ENCODE peak calls at places on chromosomes 4 and X, in eight cellular contexts. R is GM23338, Q is G401, L is right lobe of liver, V is Calu3, C is pons, I is fibroblast of lung, N is dermis microvascular lymphatic vessel endothelial cell. D is an unnamed sample.

GRCh38 chr4:1300466-1301455 is 11.1 kb downstream of the MAEA start:
- DNase-seq in R (no peak), Q (no peak), L (peak; percentile 60), V (no peak), C (peak; percentile 61), I (peak; percentile 61), N (no peak), D (no peak)

GRCh38 chr4:40375620-40376019 is 40.5 kb downstream of the CHRNA9 start:
- DNase-seq in R (no peak), Q (no peak), L (no peak), V (no peak), C (no peak), I (no peak), N (no peak), D (no peak)

GRCh38 chr4:29711226-29711625 is 1008.9 kb upstream of the PCDH7 start:
- DNase-seq in R (no peak), Q (no peak), L (no peak), V (no peak), C (no peak), I (peak; percentile 1), N (no peak), D (no peak)

GRCh38 chr4:148849581-148849980 is 407.4 kb upstream of the NR3C2 start:
- DNase-seq in R (no peak), Q (no peak), L (no peak), V (no peak), C (no peak), I (no peak), N (no peak), D (no peak)

GRCh38 chr4:110195561-110196205 is 2.7 kb downstream of the ELOVL6 start:
- DNase-seq in R (no peak), Q (peak; percentile 39), L (no peak), V (no peak), C (peak; percentile 62), I (no peak), N (no peak), D (no peak)

GRCh38 chrX:47807548-47807947 is 29.2 kb upstream of the ZNF81 start:
- DNase-seq in R (peak; percentile 27), Q (no peak), L (no peak), V (no peak), C (no peak), I (no peak), N (no peak), D (no peak)

GRCh38 chrX:8455600-8455999 is 9.0 kb upstream of the VCX3B start:
- DNase-seq in R (peak; percentile 5), Q (no peak), L (no peak), V (no peak), C (no peak), I (no peak), N (no peak), D (no peak)

GRCh38 chrX:9240956-9241355 is 207.0 kb upstream of the FAM9B start:
- DNase-seq in R (no peak), Q (no peak), L (no peak), V (no peak), C (no peak), I (no peak), N (no peak), D (no peak)

GRCh38 chrX:104670051-104670450 is 104.1 kb downstream of the IL1RAPL2 start:
- DNase-seq in R (no peak), Q (no peak), L (no peak), V (no peak), C (no peak), I (no peak), N (no peak), D (no peak)

GRCh38 chrX:68936608-68937007 is 107.8 kb downstream of the EFNB1 start:
- DNase-seq in R (no peak), Q (no peak), L (no peak), V (no peak), C (no peak), I (peak; percentile 94), N (no peak), D (peak; percentile 84)

GRCh38 chr4:62328526-62328925 is 1128.4 kb downstream of the ADGRL3 start:
- DNase-seq in R (no peak), Q (no peak), L (no peak), V (no peak), C (no peak), I (no peak), N (no peak), D (no peak)

GRCh38 chrX:153727108-153727931 is 2.7 kb downstream of the ABCD1 start:
- DNase-seq in R (no peak), Q (peak; percentile 58), L (peak; percentile 68), V (peak; percentile 18), C (peak; percentile 73), I (peak; percentile 24), N (no peak), D (no peak)

GRCh38 chrX:19725545-19726102 is 161.8 kb downstream of the SH3KBP1 start:
- DNase-seq in R (no peak), Q (no peak), L (no peak), V (peak; percentile 31), C (no peak), I (no peak), N (peak; percentile 26), D (peak; percentile 37)

GRCh38 chr4:109164011-109164410 is 138.4 kb downstream of the COL25A1 start:
- DNase-seq in R (peak; percentile 54), Q (no peak), L (no peak), V (peak; percentile 17), C (no peak), I (peak; percentile 75), N (no peak), D (no peak)

GRCh38 chrX:120452131-120452530 is 17.0 kb downstream of the LAMP2 start:
- DNase-seq in R (peak; percentile 46), Q (peak; percentile 62), L (no peak), V (no peak), C (peak; percentile 50), I (peak; percentile 32), N (peak; percentile 6), D (peak; percentile 46)

GRCh38 chr4:189117426-189117825 is 823.2 kb upstream of the FRG1 start:
- DNase-seq in R (peak; percentile 45), Q (no peak), L (no peak), V (no peak), C (no peak), I (no peak), N (peak; percentile 27), D (peak; percentile 64)

GRCh38 chr4:75561789-75562188 is 5.9 kb downstream of the ODAPH start:
- DNase-seq in R (peak; percentile 91), Q (no peak), L (no peak), V (peak; percentile 8), C (no peak), I (peak; percentile 56), N (no peak), D (no peak)

GRCh38 chrX:107610667-107611066 is 17.6 kb upstream of the PRPS1 start:
- DNase-seq in R (no peak), Q (no peak), L (no peak), V (no peak), C (no peak), I (no peak), N (no peak), D (no peak)

GRCh38 chr4:164572877-164573279 is 181.1 kb upstream of the SMIM31 start:
- DNase-seq in R (no peak), Q (no peak), L (no peak), V (no peak), C (no peak), I (peak; percentile 88), N (no peak), D (no peak)

GRCh38 chr4:8502836-8503585 is 62.4 kb downstream of the TRMT44 start:
- DNase-seq in R (no peak), Q (no peak), L (no peak), V (no peak), C (no peak), I (no peak), N (no peak), D (no peak)

GRCh38 chr4:52704676-52705075 is 45.6 kb upstream of the USP46 start:
- DNase-seq in R (no peak), Q (no peak), L (no peak), V (no peak), C (no peak), I (no peak), N (no peak), D (no peak)

GRCh38 chrX:74453178-74453577 is 31.9 kb downstream of the SLC16A2 start:
- DNase-seq in R (no peak), Q (no peak), L (no peak), V (no peak), C (no peak), I (no peak), N (no peak), D (no peak)

GRCh38 chrX:78133561-78133960 is 5.9 kb downstream of the TAF9B start:
- DNase-seq in R (no peak), Q (no peak), L (no peak), V (no peak), C (no peak), I (no peak), N (no peak), D (no peak)